ENCODE peak calls at places on chromosome 18, in ten cellular contexts. S is AG04449; B is GM12892; L is cardiac muscle cell; P is stimulated activated CD4-positive, alpha-beta T cell treated with anti-CD3 and anti-CD28 coated beads, Interleukin-2, amount 100 ng/mL, for 48 hours; K is activated CD4-positive, alpha-beta T cell treated with anti-CD3 and anti-CD28 coated beads for 4 hours; G is activated T-cell treated with anti-CD3 and anti-CD28 coated beads, Interleukin-2, amount 50 U/mL, for 72 hours; Z is central memory CD4-positive, alpha-beta T cell; M is type B pancreatic cell; N is chondrocyte. W is an unnamed sample.

GRCh38 chr18:48761582-48761981 is 189.2 kb downstream of the SMAD7 start:
- DNase-seq in S (no peak), B (no peak), L (no peak), P (no peak), K (no peak), G (no peak), Z (no peak), M (no peak), N (no peak), W (no peak)

GRCh38 chr18:47928466-47928865 is 2.0 kb downstream of the SMAD2 start:
- DNase-seq in S (no peak), B (no peak), L (no peak), P (no peak), K (no peak), G (peak), Z (no peak), M (no peak), N (no peak), W (no peak)

GRCh38 chr18:69648486-69648885 is 247.8 kb downstream of the DOK6 start:
- DNase-seq in S (no peak), B (no peak), L (no peak), P (no peak), K (no peak), G (no peak), Z (no peak), M (no peak), N (no peak), W (no peak)

GRCh38 chr18:39039828-39040227 is 1474.2 kb upstream of the CELF4 start:
- DNase-seq in S (no peak), B (no peak), L (no peak), P (no peak), K (no peak), G (no peak), Z (no peak), M (no peak), N (no peak), W (no peak)

GRCh38 chr18:53458266-53458665 is 766.2 kb downstream of the MBD2 start:
- DNase-seq in S (no peak), B (no peak), L (no peak), P (no peak), K (no peak), G (no peak), Z (no peak), M (no peak), N (no peak), W (no peak)

GRCh38 chr18:5052491-5052890 is 144.6 kb downstream of the AKAIN1 start:
- DNase-seq in S (no peak), B (no peak), L (no peak), P (no peak), K (no peak), G (no peak), Z (no peak), M (no peak), N (no peak), W (no peak)

GRCh38 chr18:34807106-34807796 is 97.2 kb downstream of the DTNA start:
- DNase-seq in S (no peak), B (no peak), L (no peak), P (no peak), K (no peak), G (no peak), Z (no peak), M (no peak), N (no peak), W (no peak)

GRCh38 chr18:47561316-47561715 is 309.9 kb upstream of the SKOR2 start:
- DNase-seq in S (no peak), B (no peak), L (no peak), P (no peak), K (no peak), G (no peak), Z (no peak), M (no peak), N (no peak), W (no peak)

GRCh38 chr18:2293109-2293839 is 278.0 kb downstream of the METTL4 start:
- DNase-seq in S (no peak), B (no peak), L (no peak), P (no peak), K (no peak), G (no peak), Z (no peak), M (no peak), N (no peak), W (no peak)

GRCh38 chr18:28175930-28176673 is 828 bp downstream of the CDH2 start:
- DNase-seq in S (no peak), B (peak), L (peak), P (no peak), K (no peak), G (no peak), Z (no peak), M (no peak), N (no peak), W (no peak)

GRCh38 chr18:24679062-24679461 is 218.6 kb downstream of the HRH4 start:
- DNase-seq in S (no peak), B (no peak), L (no peak), P (no peak), K (no peak), G (no peak), Z (no peak), M (no peak), N (no peak), W (no peak)

GRCh38 chr18:76255070-76255683 is 239.9 kb downstream of the ZNF516 start:
- DNase-seq in S (no peak), B (no peak), L (no peak), P (no peak), K (no peak), G (no peak), Z (no peak), M (no peak), N (no peak), W (no peak)

GRCh38 chr18:6482198-6482977 is 67.7 kb upstream of the L3MBTL4 start:
- DNase-seq in S (no peak), B (peak), L (peak), P (no peak), K (no peak), G (peak), Z (no peak), M (no peak), N (no peak), W (peak)